ENCODE peak calls at places on chromosome 2, in ten cellular contexts. T is HFFc6; W is activated CD4-positive, CD25-positive, alpha-beta regulatory T cell treated with anti-CD3 and anti-CD28 coated beads, Interleukin-2, amount 50 U/mL, for 16 hours; P is hepatic stellate cell; C is amygdala; F is naive thymus-derived CD8-positive, alpha-beta T cell; A is putamen; I is chondrocyte; N is HEK293T; Q is iris pigment epithelial cell. V is an unnamed sample.

GRCh38 chr2:168583064-168583709 is 127.1 kb downstream of the CERS6 start:
- DNase-seq in N (no peak), C (no peak), P (no peak), T (no peak), Q (peak), I (no peak), A (no peak), W (no peak), F (no peak), V (no peak)

GRCh38 chr2:142769761-142770160 is 107.7 kb upstream of the KYNU start:
- DNase-seq in P (no peak), W (no peak), Q (peak), F (no peak), A (no peak), T (no peak), C (no peak), I (no peak), N (no peak), V (no peak)

GRCh38 chr2:112493858-112494648 is 12.1 kb downstream of the TTL start:
- DNase-seq in P (peak), T (peak), W (no peak), C (no peak), I (no peak), N (no peak), F (no peak), A (no peak), Q (peak), V (peak)

GRCh38 chr2:234669001-234669400 is 172.1 kb upstream of the ARL4C start:
- DNase-seq in T (no peak), A (no peak), P (no peak), I (no peak), W (no peak), Q (no peak), F (no peak), C (no peak), N (no peak), V (no peak)

GRCh38 chr2:43519711-43520221 is 76.1 kb downstream of the THADA start:
- DNase-seq in Q (peak), A (peak), W (no peak), T (peak), N (no peak), F (no peak), P (peak), C (no peak), I (no peak), V (no peak)

GRCh38 chr2:169362346-169363026 is at the start of gene LRP2:
- DNase-seq in P (no peak), C (no peak), F (no peak), A (no peak), N (peak), W (no peak), I (no peak), T (no peak), Q (no peak), V (peak)

GRCh38 chr2:187434342-187434785 is 13.7 kb downstream of the CALCRL start:
- DNase-seq in F (no peak), I (no peak), T (no peak), P (no peak), N (no peak), A (no peak), C (no peak), Q (no peak), W (no peak), V (no peak)

GRCh38 chr2:40874380-40874779 is 422.5 kb upstream of the SLC8A1 start:
- DNase-seq in Q (no peak), T (no peak), W (no peak), P (no peak), F (no peak), A (no peak), C (no peak), N (no peak), I (no peak), V (no peak)

GRCh38 chr2:57890462-57890861 is 156.1 kb upstream of the VRK2 start:
- DNase-seq in N (no peak), I (no peak), C (no peak), A (no peak), T (peak), Q (peak), P (peak), F (no peak), W (no peak), V (no peak)

GRCh38 chr2:101175991-101176390 is 24.8 kb upstream of the TBC1D8 start:
- DNase-seq in C (no peak), I (no peak), F (no peak), N (no peak), W (no peak), T (no peak), P (no peak), A (no peak), Q (peak), V (no peak)